ENCODE peak calls at places on chromosomes 3 and 15, in five cellular contexts. U is RPMI8226, L is anterior cingulate cortex, X is adrenal gland, O is HT1080. S is an unnamed sample.

GRCh38 chr3:9165441-9165840 is 84.0 kb downstream of the SRGAP3 start:
- DNase-seq in U (no peak), L (no peak), X (no peak), O (no peak), S (no peak)

GRCh38 chr3:50322386-50323091 is at the start of gene HYAL2:
- DNase-seq in U (no peak), L (no peak), X (peak), O (no peak), S (no peak)

GRCh38 chr3:114928989-114929620 is 218.0 kb downstream of the ZBTB20 start:
- DNase-seq in U (no peak), L (no peak), X (no peak), O (peak), S (no peak)

GRCh38 chr3:127115691-127116351 is 77.1 kb upstream of the PRR23E start:
- DNase-seq in U (no peak), L (no peak), X (no peak), O (no peak), S (no peak)

GRCh38 chr15:34084086-34084485 is 17.6 kb downstream of the EMC7 start:
- DNase-seq in U (no peak), L (no peak), X (no peak), O (no peak), S (no peak)

GRCh38 chr3:52055537-52056351 is 627 bp downstream of the DUSP7 start:
- DNase-seq in U (peak), L (no peak), X (peak), O (peak), S (no peak)

GRCh38 chr3:179943097-179943880 is 93.4 kb downstream of the PEX5L start:
- DNase-seq in U (no peak), L (no peak), X (no peak), O (no peak), S (no peak)

GRCh38 chr3:33918357-33918756 is 119.9 kb downstream of the PDCD6IP start:
- DNase-seq in U (no peak), L (no peak), X (no peak), O (no peak), S (no peak)

GRCh38 chr15:31367021-31367729 is 40.5 kb downstream of the KLF13 start:
- DNase-seq in U (no peak), L (no peak), X (no peak), O (no peak), S (no peak)

GRCh38 chr15:29677871-29678431 is 144.3 kb downstream of the TJP1 start:
- DNase-seq in U (peak), L (no peak), X (no peak), O (no peak), S (no peak)

GRCh38 chr3:113331187-113331586 is 110.1 kb downstream of the CFAP44 start:
- DNase-seq in U (no peak), L (no peak), X (no peak), O (no peak), S (no peak)

GRCh38 chr15:84909782-84910181 is 25.3 kb downstream of the SLC28A1 start:
- DNase-seq in U (no peak), L (no peak), X (no peak), O (no peak), S (no peak)

GRCh38 chr15:31294067-31294466 is 32.6 kb upstream of the KLF13 start:
- DNase-seq in U (no peak), L (no peak), X (no peak), O (no peak), S (no peak)

GRCh38 chr15:55774113-55774970 is 31.4 kb upstream of the PRTG start:
- DNase-seq in U (peak), L (no peak), X (peak), O (peak), S (peak)

GRCh38 chr15:35657679-35658201 is 111.8 kb upstream of the DPH6 start:
- DNase-seq in U (no peak), L (no peak), X (no peak), O (peak), S (no peak)

GRCh38 chr15:70299931-70300858 is 202.5 kb upstream of the TLE3 start:
- DNase-seq in U (peak), L (no peak), X (no peak), O (no peak), S (no peak)

GRCh38 chr3:46682156-46682555 is 11.3 kb downstream of the ALS2CL start:
- DNase-seq in U (no peak), L (no peak), X (no peak), O (no peak), S (no peak)

GRCh38 chr3:73520931-73521461 is 103.7 kb downstream of the PDZRN3 start:
- DNase-seq in U (no peak), L (no peak), X (no peak), O (no peak), S (no peak)

GRCh38 chr15:28993720-28994053 is 107.9 kb downstream of the APBA2 start:
- DNase-seq in U (no peak), L (no peak), X (no peak), O (no peak), S (no peak)

GRCh38 chr15:31328425-31328998 is 1.9 kb downstream of the KLF13 start:
- DNase-seq in U (peak), L (no peak), X (peak), O (no peak), S (no peak)

GRCh38 chr15:48541659-48542334 is 103.7 kb downstream of the FBN1 start:
- DNase-seq in U (no peak), L (no peak), X (peak), O (peak), S (no peak)

GRCh38 chr3:183447206-183448001 is 19.0 kb upstream of the MCF2L2 start:
- DNase-seq in U (peak), L (peak), X (peak), O (peak), S (peak)

GRCh38 chr3:107870096-107870495 is 220.7 kb downstream of the CD47 start:
- DNase-seq in U (no peak), L (no peak), X (no peak), O (no peak), S (no peak)

GRCh38 chr15:88572030-88572333 is 25.5 kb upstream of the DET1 start:
- DNase-seq in U (no peak), L (no peak), X (no peak), O (no peak), S (no peak)

GRCh38 chr3:148902173-148902791 is 37.2 kb downstream of the CPA3 start:
- DNase-seq in U (no peak), L (no peak), X (no peak), O (peak), S (no peak)

GRCh38 chr3:178084938-178085816 is 451.1 kb upstream of the KCNMB2 start:
- DNase-seq in U (peak), L (peak), X (peak), O (no peak), S (no peak)

GRCh38 chr3:69181592-69182211 is 59.3 kb upstream of the LMOD3 start:
- DNase-seq in U (no peak), L (no peak), X (no peak), O (peak), S (peak)